ENCODE peak calls at places on chromosomes 11 and 22, in ten cellular contexts. L is thoracic aorta; E is left ventricle myocardium inferior; Q is right atrium auricular region; H is breast epithelium; G is tibial artery; F is cardiac muscle cell; C is astrocyte; I is CD8-positive, alpha-beta T cell; U is hepatocyte. V is an unnamed sample.

GRCh38 chr11:19882356-19882755 is 169.7 kb downstream of the NAV2 start:
- DNase-seq in L (no peak), E (no peak), Q (no peak), H (no peak), G (no peak), F (no peak), C (no peak), I (no peak), U (no peak), V (no peak)

GRCh38 chr11:119062779-119063178 is 4.8 kb upstream of the VPS11 start:
- DNase-seq in L (no peak), E (no peak), Q (peak; percentile 76), H (no peak), G (peak; percentile 74), F (no peak), C (peak; percentile 47), I (no peak), U (no peak), V (no peak)

GRCh38 chr22:28922540-28923244 is 39.3 kb downstream of the ZNRF3 start:
- DNase-seq in L (no peak), E (no peak), Q (no peak), H (no peak), G (no peak), F (no peak), C (no peak), I (no peak), U (no peak), V (no peak)

GRCh38 chr11:103534191-103534590 is 425.0 kb downstream of the DYNC2H1 start:
- DNase-seq in L (no peak), E (no peak), Q (no peak), H (no peak), G (no peak), F (no peak), C (no peak), I (no peak), U (no peak), V (no peak)

GRCh38 chr22:41437198-41437597 is 9.4 kb downstream of the TOB2 start:
- DNase-seq in L (no peak), E (no peak), Q (no peak), H (no peak), G (no peak), F (no peak), C (no peak), I (no peak), U (no peak), V (no peak)

GRCh38 chr22:44182591-44183588 is 2.2 kb downstream of the PARVG start:
- DNase-seq in L (no peak), E (peak; percentile 48), Q (peak; percentile 67), H (no peak), G (peak; percentile 75), F (no peak), C (no peak), I (peak; percentile 13), U (no peak), V (no peak)

GRCh38 chr11:55658608-55659007 is 3.4 kb upstream of the OR4C6 start:
- DNase-seq in L (no peak), E (no peak), Q (no peak), H (no peak), G (no peak), F (no peak), C (no peak), I (no peak), U (no peak), V (no peak)

GRCh38 chr22:45703758-45704157 is 32.1 kb downstream of the ATXN10 start:
- DNase-seq in L (no peak), E (no peak), Q (no peak), H (no peak), G (no peak), F (peak; percentile 60), C (no peak), I (no peak), U (no peak), V (no peak)

GRCh38 chr11:128323381-128323780 is 264.0 kb downstream of the ETS1 start:
- DNase-seq in L (no peak), E (no peak), Q (no peak), H (no peak), G (no peak), F (peak; percentile 59), C (no peak), I (no peak), U (peak; percentile 46), V (no peak)

GRCh38 chr11:102757823-102758549 is 22.4 kb downstream of the MMP10 start:
- DNase-seq in L (no peak), E (no peak), Q (no peak), H (no peak), G (no peak), F (no peak), C (peak; percentile 66), I (no peak), U (no peak), V (no peak)

GRCh38 chr11:34065505-34066203 is 14.1 kb downstream of the CAPRIN1 start:
- DNase-seq in L (no peak), E (no peak), Q (no peak), H (no peak), G (no peak), F (no peak), C (peak; percentile 37), I (no peak), U (no peak), V (no peak)
- TF ChIP-seq CTCF in L (no peak), E (peak; percentile 13), Q (no peak), H (no peak), G (no peak), F (no peak), C (no peak), I (peak; percentile 44), U (no peak), V (no peak)

GRCh38 chr11:96213500-96213899 is 129.5 kb downstream of the MAML2 start:
- DNase-seq in L (no peak), E (no peak), Q (no peak), H (no peak), G (no peak), F (no peak), C (peak; percentile 91), I (no peak), U (no peak), V (no peak)

GRCh38 chr11:96215094-96215782 is 127.8 kb downstream of the MAML2 start:
- DNase-seq in L (no peak), E (no peak), Q (no peak), H (no peak), G (no peak), F (no peak), C (peak; percentile 66), I (peak; percentile 22), U (no peak), V (no peak)

GRCh38 chr11:96217206-96217605 is 125.8 kb downstream of the MAML2 start:
- DNase-seq in L (no peak), E (no peak), Q (no peak), H (no peak), G (no peak), F (no peak), C (no peak), I (no peak), U (no peak), V (no peak)

GRCh38 chr11:96215826-96216225 is 127.2 kb downstream of the MAML2 start:
- DNase-seq in L (no peak), E (no peak), Q (no peak), H (no peak), G (no peak), F (no peak), C (no peak), I (no peak), U (no peak), V (no peak)

DNA sequence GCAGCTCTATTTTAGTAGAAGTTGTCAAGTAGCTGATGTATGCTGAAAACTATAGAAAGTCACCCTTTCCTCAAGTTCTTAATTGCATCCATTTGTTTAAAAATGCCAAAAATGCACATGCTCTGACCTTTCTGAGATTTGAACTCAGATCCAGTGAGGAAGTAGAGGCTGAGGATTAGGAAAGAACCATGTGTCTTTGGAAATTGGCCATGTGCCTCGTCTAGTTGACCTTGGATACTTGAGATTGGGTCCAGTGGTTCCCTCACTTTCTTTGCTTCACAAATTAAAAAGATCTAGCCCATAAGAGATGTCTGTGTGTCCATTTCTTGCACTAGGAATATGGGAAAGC is 128.3 kb downstream of the MAML2 start:
- DNase-seq in L (no peak), E (no peak), Q (no peak), H (no peak), G (no peak), F (no peak), C (no peak), I (no peak), U (no peak), V (no peak)
- H3K4me1 ChIP-seq in L (peaks cover 62% of the 10 kb centered on the region), E (peaks cover 70% of the 10 kb centered on the region), Q (no peaks in the 10 kb centered on the region), H (peaks cover 35% of the 10 kb centered on the region), G (peaks cover 65% of the 10 kb centered on the region), F (peaks cover 39% of the 10 kb centered on the region), C (peaks cover 40% of the 10 kb centered on the region), I (peaks cover 96% of the 10 kb centered on the region), U (peaks cover 33% of the 10 kb centered on the region), V (no peaks in the 10 kb centered on the region)

GRCh38 chr11:17400048-17400775 is 11.8 kb upstream of the KCNJ11 start:
- DNase-seq in L (no peak), E (no peak), Q (no peak), H (no peak), G (no peak), F (no peak), C (no peak), I (no peak), U (no peak), V (no peak)
- TF ChIP-seq CTCF in L (no peak), E (no peak), Q (no peak), H (no peak), G (no peak), F (no peak), C (no peak), I (no peak), U (no peak), V (no peak)

GRCh38 chr11:74636633-74637184 is 44.3 kb downstream of the POLD3 start:
- DNase-seq in L (no peak), E (no peak), Q (no peak), H (no peak), G (no peak), F (no peak), C (peak; percentile 88), I (no peak), U (no peak), V (no peak)

GRCh38 chr11:74641905-74642304 is 49.5 kb downstream of the POLD3 start:
- DNase-seq in L (no peak), E (no peak), Q (no peak), H (no peak), G (no peak), F (no peak), C (no peak), I (no peak), U (peak; percentile 51), V (no peak)

GRCh38 chr11:74641289-74641688 is 48.9 kb downstream of the POLD3 start:
- DNase-seq in L (no peak), E (no peak), Q (no peak), H (no peak), G (no peak), F (no peak), C (no peak), I (no peak), U (no peak), V (no peak)

GRCh38 chr11:74642912-74643311 is 50.5 kb downstream of the POLD3 start:
- DNase-seq in L (no peak), E (no peak), Q (no peak), H (no peak), G (no peak), F (no peak), C (no peak), I (no peak), U (no peak), V (no peak)

DNA sequence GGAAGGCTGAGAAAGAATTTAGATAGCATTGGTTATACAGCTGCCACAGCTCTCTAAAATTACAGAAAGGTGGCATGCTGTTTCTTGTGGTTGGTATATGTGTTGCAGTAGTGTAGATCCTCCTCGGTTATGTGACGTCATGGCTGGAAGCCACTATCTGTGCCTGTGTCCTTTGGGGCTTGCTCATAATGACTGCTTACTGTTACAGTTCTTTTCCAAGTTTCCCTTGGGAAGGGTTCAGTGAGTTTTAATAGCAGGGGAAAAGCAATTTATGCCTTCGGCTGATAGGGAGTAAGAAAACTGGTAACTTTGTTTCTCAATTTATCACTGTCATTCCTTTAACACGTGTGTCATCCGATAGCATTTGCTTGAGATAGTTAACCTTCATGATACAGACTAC is 47.2 kb downstream of the POLD3 start:
- DNase-seq in L (no peak), E (no peak), Q (no peak), H (no peak), G (no peak), F (no peak), C (no peak), I (no peak), U (no peak), V (no peak)
- H3K4me1 ChIP-seq in L (peaks cover 8% of the 10 kb centered on the region), E (no peaks in the 10 kb centered on the region), Q (no peaks in the 10 kb centered on the region), H (no peaks in the 10 kb centered on the region), G (peaks cover 2% of the 10 kb centered on the region), F (no peaks in the 10 kb centered on the region), C (peaks cover 7% of the 10 kb centered on the region), I (no peaks in the 10 kb centered on the region), U (no peaks in the 10 kb centered on the region), V (no peaks in the 10 kb centered on the region)

V was measured in pancreas.